ENCODE peak calls at places on chromosomes 6 and 20, in four cellular contexts. I is CD8-positive, alpha-beta T cell; V is hypothalamus; R is iris pigment epithelial cell. X is an unnamed sample.

GRCh38 chr6:111603648-111604047 is 2.0 kb downstream of the TRAF3IP2 start:
- DNase-seq in R (no peak), V (no peak), I (no peak), X (peak)

GRCh38 chr6:111604259-111605099 is 1.2 kb downstream of the TRAF3IP2 start:
- DNase-seq in R (peak), V (peak), I (no peak), X (peak)

GRCh38 chr20:24095753-24096152 is 107.2 kb upstream of the GGTLC1 start:
- DNase-seq in I (no peak), R (no peak), V (no peak), X (no peak)

GRCh38 chr6:56292505-56293181 is 45.3 kb upstream of the COL21A1 start:
- DNase-seq in V (peak), I (no peak), R (peak), X (peak)

GRCh38 chr20:54128175-54128574 is 45.6 kb downstream of the CYP24A1 start:
- DNase-seq in I (no peak), R (no peak), V (no peak), X (peak)

GRCh38 chr20:17809714-17810631 is 110.2 kb downstream of the BANF2 start:
- DNase-seq in V (no peak), I (no peak), R (no peak), X (peak)

GRCh38 chr6:112956696-112957525 is 609.8 kb downstream of the RFPL4B start:
- DNase-seq in V (no peak), R (peak), I (no peak), X (peak)

GRCh38 chr6:23559587-23560343 is 566.2 kb upstream of the NRSN1 start:
- DNase-seq in I (no peak), R (no peak), V (no peak), X (no peak)

GRCh38 chr20:25991756-25992130 is 295.1 kb upstream of the ZNF337 start:
- DNase-seq in V (no peak), I (no peak), R (no peak), X (no peak)

X was measured in ELR.